ENCODE peak calls at places on chromosome 22, in five cellular contexts. O is hippocampal formation, H is substantia nigra, W is RWPE1, X is NCI-H345. T is an unnamed sample.

GRCh38 chr22:46352691-46353386 is 17.3 kb downstream of the TRMU start:
- DNase-seq in O (no peak), W (peak; percentile 72), H (no peak), X (peak; percentile 78), T (peak; percentile 69)

GRCh38 chr22:19648419-19648929 is 65.8 kb upstream of the SEPTIN5 start:
- DNase-seq in W (no peak), O (no peak), X (no peak), H (no peak), T (no peak)

GRCh38 chr22:41240377-41241132 is at the start of gene CHADL:
- DNase-seq in X (peak; percentile 10), H (peak; percentile 92), O (peak; percentile 93), W (no peak), T (peak; percentile 98)

GRCh38 chr22:35406443-35406842 is 6.5 kb downstream of the MCM5 start:
- DNase-seq in W (no peak), X (no peak), H (no peak), O (no peak), T (no peak)

GRCh38 chr22:24601217-24602104 is 1.5 kb upstream of the GGT1 start:
- DNase-seq in O (no peak), W (no peak), X (no peak), H (no peak), T (no peak)

GRCh38 chr22:46823248-46823647 is 60.8 kb downstream of the TBC1D22A start:
- DNase-seq in W (no peak), H (no peak), O (no peak), X (no peak), T (no peak)

GRCh38 chr22:49623176-49623575 is 204.5 kb downstream of the BRD1 start:
- DNase-seq in X (no peak), W (no peak), O (no peak), H (no peak), T (no peak)

GRCh38 chr22:44202261-44202789 is 21.6 kb downstream of the PARVG start:
- DNase-seq in H (no peak), X (no peak), W (no peak), O (no peak), T (peak; percentile 13)

GRCh38 chr22:22928666-22929380 is 41.2 kb downstream of the IGLL5 start:
- DNase-seq in W (peak; percentile 13), O (no peak), X (no peak), H (no peak), T (no peak)

GRCh38 chr22:31474743-31475142 is 14.9 kb downstream of the EIF4ENIF1 start:
- DNase-seq in H (no peak), X (no peak), W (no peak), O (no peak), T (no peak)